ENCODE peak calls at places on chromosomes 12 and 14, in eight cellular contexts. P is NCI-H1417; Z is globus pallidus; D is H9; A is activated T-helper 1 cell treated with anti-CD3 and anti-CD28 coated beads, Interleukin-2, amount 50 U/mL, for 16 hours; K is mucosa of gallbladder; U is stomach; R is posterior cingulate gyrus. V is an unnamed sample.

GRCh38 chr14:28488658-28489057 is 277.9 kb upstream of the FOXG1 start:
- DNase-seq in P (no peak), Z (no peak), D (no peak), A (no peak), K (no peak), U (no peak), R (no peak), V (no peak)

GRCh38 chr14:50060871-50061663 is 55.3 kb downstream of the VCPKMT start:
- DNase-seq in P (no peak), Z (no peak), D (no peak), A (no peak), K (peak; percentile 53), U (no peak), R (no peak), V (peak; percentile 41)

GRCh38 chr14:22304324-22304723 is 284.7 kb downstream of the DAD1 start:
- DNase-seq in P (no peak), Z (no peak), D (no peak), A (no peak), K (no peak), U (no peak), R (no peak), V (no peak)

GRCh38 chr12:109531411-109531810 is 41.9 kb downstream of the MMAB start:
- DNase-seq in P (no peak), Z (no peak), D (no peak), A (no peak), K (no peak), U (no peak), R (no peak), V (no peak)

GRCh38 chr12:53478865-53479264 is 20.4 kb downstream of the MAP3K12 start:
- DNase-seq in P (no peak), Z (no peak), D (no peak), A (no peak), K (no peak), U (no peak), R (no peak), V (no peak)

GRCh38 chr12:24172031-24172772 is 222.7 kb upstream of the SOX5 start:
- DNase-seq in P (no peak), Z (no peak), D (peak; percentile 58), A (no peak), K (no peak), U (no peak), R (no peak), V (no peak)

GRCh38 chr14:91177797-91178147 is 63.9 kb downstream of the DGLUCY start:
- DNase-seq in P (no peak), Z (no peak), D (no peak), A (no peak), K (no peak), U (no peak), R (no peak), V (no peak)

GRCh38 chr12:52798671-52799497 is 3.0 kb upstream of the KRT3 start:
- DNase-seq in P (no peak), Z (no peak), D (no peak), A (no peak), K (no peak), U (no peak), R (no peak), V (no peak)

GRCh38 chr12:2541805-2542204 is 253.0 kb upstream of the FKBP4 start:
- DNase-seq in P (no peak), Z (no peak), D (no peak), A (no peak), K (no peak), U (no peak), R (no peak), V (no peak)

GRCh38 chr14:57182760-57183503 is 85.8 kb downstream of the EXOC5 start:
- DNase-seq in P (peak; percentile 45), Z (no peak), D (peak; percentile 35), A (no peak), K (no peak), U (no peak), R (no peak), V (peak; percentile 38)

GRCh38 chr12:113149361-113150150 is at the start of gene CFAP73:
- DNase-seq in P (peak; percentile 60), Z (peak; percentile 66), D (peak; percentile 97), A (no peak), K (peak; percentile 50), U (peak; percentile 72), R (peak; percentile 64), V (peak; percentile 53)

GRCh38 chr14:94906991-94907587 is 137.2 kb upstream of the GSC start:
- DNase-seq in P (no peak), Z (no peak), D (no peak), A (no peak), K (no peak), U (no peak), R (no peak), V (no peak)

GRCh38 chr12:52860102-52860838 is 11.5 kb upstream of the KRT78 start:
- DNase-seq in P (no peak), Z (no peak), D (peak; percentile 31), A (no peak), K (peak; percentile 42), U (no peak), R (no peak), V (no peak)

GRCh38 chr12:32273063-32273521 is 126.3 kb upstream of the FGD4 start:
- DNase-seq in P (peak; percentile 28), Z (no peak), D (no peak), A (no peak), K (no peak), U (no peak), R (no peak), V (no peak)

GRCh38 chr14:47447076-47447475 is 228.3 kb downstream of the MDGA2 start:
- DNase-seq in P (no peak), Z (no peak), D (no peak), A (no peak), K (no peak), U (no peak), R (no peak), V (no peak)